ENCODE peak calls at places on chromosomes 4 and X, in five cellular contexts. A is A549, J is uterus, L is ovary, V is transverse colon. G is an unnamed sample.

GRCh38 chrX:57933321-57933720 is 23.1 kb upstream of the ZXDA start:
- DNase-seq in A (no peak), J (no peak), L (no peak), V (no peak), G (no peak)

GRCh38 chr4:92252846-92253245 is 50.9 kb upstream of the GRID2 start:
- DNase-seq in A (no peak), J (no peak), L (no peak), V (no peak), G (no peak)

GRCh38 chr4:338759-339097 is 1.1 kb downstream of the ZNF141 start:
- DNase-seq in A (no peak), J (no peak), L (peak), V (no peak), G (no peak)

GRCh38 chr4:60812811-60813210 is 387.3 kb upstream of the ADGRL3 start:
- DNase-seq in A (no peak), J (no peak), L (no peak), V (no peak), G (no peak)

GRCh38 chrX:118499295-118499694 is 3.7 kb downstream of the DOCK11 start:
- DNase-seq in A (no peak), J (no peak), L (no peak), V (no peak), G (no peak)

GRCh38 chr4:82988323-82988832 is 22.2 kb downstream of the LIN54 start:
- DNase-seq in A (no peak), J (no peak), L (no peak), V (no peak), G (no peak)

GRCh38 chr4:14681330-14681729 is 321.0 kb upstream of the CPEB2 start:
- DNase-seq in A (no peak), J (no peak), L (no peak), V (no peak), G (no peak)

GRCh38 chrX:85107407-85107806 is 103.7 kb downstream of the APOOL start:
- DNase-seq in A (no peak), J (no peak), L (no peak), V (no peak), G (no peak)

GRCh38 chr4:23122666-23123400 is 430.1 kb downstream of the GBA3 start:
- DNase-seq in A (no peak), J (no peak), L (no peak), V (no peak), G (no peak)

GRCh38 chr4:108224628-108225053 is 55.9 kb upstream of the LEF1 start:
- DNase-seq in A (no peak), J (no peak), L (no peak), V (no peak), G (no peak)

GRCh38 chr4:184856277-184856609 is 30.5 kb upstream of the ACSL1 start:
- DNase-seq in A (no peak), J (no peak), L (no peak), V (no peak), G (no peak)

GRCh38 chr4:103915224-103915869 is 195.6 kb upstream of the TACR3 start:
- DNase-seq in A (no peak), J (no peak), L (no peak), V (no peak), G (no peak)

GRCh38 chrX:41064028-41064427 is 21.2 kb upstream of the USP9X start:
- DNase-seq in A (no peak), J (no peak), L (no peak), V (no peak), G (no peak)

GRCh38 chrX:150873616-150874015 is 24.9 kb downstream of the CD99L2 start:
- DNase-seq in A (no peak), J (peak), L (no peak), V (no peak), G (no peak)

GRCh38 chr4:40827774-40828173 is 78.0 kb downstream of the NSUN7 start:
- DNase-seq in A (no peak), J (no peak), L (no peak), V (no peak), G (no peak)

GRCh38 chr4:81485310-81485980 is 13.7 kb upstream of the RASGEF1B start:
- DNase-seq in A (no peak), J (no peak), L (no peak), V (no peak), G (no peak)

GRCh38 chr4:54091637-54092404 is 8.1 kb upstream of the GSX2 start:
- DNase-seq in A (peak), J (peak), L (peak), V (peak), G (peak)

GRCh38 chrX:38154340-38154739 is 66.3 kb downstream of the SRPX start:
- DNase-seq in A (no peak), J (no peak), L (no peak), V (no peak), G (no peak)

GRCh38 chrX:71998836-71999509 is 88.3 kb downstream of the NHSL2 start:
- DNase-seq in A (peak), J (no peak), L (peak), V (no peak), G (peak)

GRCh38 chrX:17669458-17669857 is 67.8 kb upstream of the SCML1 start:
- DNase-seq in A (no peak), J (no peak), L (no peak), V (no peak), G (no peak)
- TF ChIP-seq CTCF in A (no peak), J (no peak), L (no peak), V (no peak), G (no peak)

DNA sequence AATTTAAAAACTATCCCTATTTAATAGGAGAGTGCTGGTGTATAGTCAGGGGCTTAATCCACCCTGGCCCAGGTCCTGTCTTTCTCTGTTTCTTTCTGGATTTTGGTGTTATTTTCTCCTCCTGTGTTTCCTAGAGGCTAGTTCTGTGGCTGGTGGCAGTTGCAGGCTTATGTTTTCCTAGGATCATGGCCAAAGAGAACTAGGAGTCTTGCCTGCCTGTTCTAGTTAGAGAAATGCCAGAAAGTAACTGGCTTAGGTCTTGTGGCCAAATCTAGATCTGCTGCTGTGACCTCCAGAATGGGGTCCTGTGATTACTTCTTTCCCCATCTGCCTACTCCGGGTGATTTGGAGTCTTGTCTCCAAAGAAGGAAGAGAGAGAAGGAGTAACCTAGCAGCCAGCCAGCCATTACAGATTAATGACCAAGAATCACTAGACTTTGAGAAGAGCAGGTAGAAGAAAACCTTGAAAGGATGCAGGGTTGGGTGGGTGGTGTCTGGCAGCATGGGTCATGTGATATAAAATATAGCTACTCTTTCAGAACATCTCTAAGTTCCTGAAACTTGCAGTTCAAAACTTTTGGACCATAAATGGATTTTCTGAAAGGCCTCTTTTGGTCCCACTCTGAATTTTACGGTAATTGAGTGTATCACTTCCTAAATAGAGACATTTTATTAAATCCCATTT is 117.9 kb downstream of the STIM2 start:
- DNase-seq in A (no peak), J (no peak), L (no peak), V (no peak), G (no peak)
- H3K27ac ChIP-seq in A (no peak), J (no peak), L (no peak), V (no peak), G (no peak)

DNA sequence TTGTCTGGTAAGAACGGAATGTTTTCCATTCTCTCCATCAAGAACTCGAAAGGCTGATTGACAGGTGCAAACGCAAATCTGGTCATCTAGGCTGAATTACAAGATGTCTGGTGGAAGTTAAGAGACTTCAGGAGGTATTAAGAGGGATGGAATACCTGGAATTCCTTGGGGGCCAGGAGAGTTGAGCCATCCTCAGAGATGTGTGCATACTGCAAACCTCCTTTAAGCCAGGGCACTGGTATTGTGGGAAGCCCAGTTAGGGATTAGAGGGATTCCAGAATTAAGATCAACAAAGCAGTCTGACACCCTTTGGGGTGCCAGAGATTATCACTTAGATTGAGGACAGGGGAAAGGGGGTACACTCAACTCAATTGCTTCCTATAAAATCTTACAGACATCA is 151.4 kb downstream of the VCX3A start:
- DNase-seq in A (no peak), J (no peak), L (no peak), V (no peak), G (no peak)
- TF ChIP-seq POLR2A in A (no peak), J (no peak), L (no peak), V (no peak), G (no peak)

GRCh38 chrX:152817082-152817744 is 13.3 kb downstream of the CETN2 start:
- DNase-seq in A (no peak), J (no peak), L (no peak), V (peak), G (no peak)
- TF ChIP-seq CTCF in A (peak), J (no peak), L (no peak), V (no peak), G (peak)

GRCh38 chr4:153222790-153223417 is 18.7 kb downstream of the TRIM2 start:
- DNase-seq in A (no peak), J (peak), L (peak), V (peak), G (peak)
- H3K27ac ChIP-seq in A (no peak), J (peak), L (peak), V (peak), G (peak)

DNA sequence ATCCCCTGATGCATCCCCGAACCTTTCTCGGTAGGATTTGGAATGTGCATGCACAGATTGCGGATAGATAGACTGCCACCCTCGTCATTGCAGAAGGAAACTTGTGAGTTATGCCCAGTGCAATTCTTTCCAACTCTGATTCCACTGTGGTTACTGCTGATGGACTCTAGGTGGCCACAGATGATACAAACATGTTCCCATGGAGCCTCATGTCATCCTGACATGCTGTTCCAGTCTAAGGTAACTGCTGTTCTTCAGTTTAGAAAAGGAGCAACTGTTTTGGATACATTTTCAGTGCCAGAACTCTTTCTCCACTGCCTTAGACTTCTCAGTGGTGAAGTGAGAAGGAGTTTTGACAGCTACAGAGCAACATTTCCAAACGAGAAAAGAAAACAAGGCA is 9.0 kb upstream of the VCX3B start:
- DNase-seq in A (no peak), J (no peak), L (no peak), V (no peak), G (no peak)
- TF ChIP-seq POLR2A in A (no peak), J (no peak), L (no peak), V (no peak), G (no peak)

DNA sequence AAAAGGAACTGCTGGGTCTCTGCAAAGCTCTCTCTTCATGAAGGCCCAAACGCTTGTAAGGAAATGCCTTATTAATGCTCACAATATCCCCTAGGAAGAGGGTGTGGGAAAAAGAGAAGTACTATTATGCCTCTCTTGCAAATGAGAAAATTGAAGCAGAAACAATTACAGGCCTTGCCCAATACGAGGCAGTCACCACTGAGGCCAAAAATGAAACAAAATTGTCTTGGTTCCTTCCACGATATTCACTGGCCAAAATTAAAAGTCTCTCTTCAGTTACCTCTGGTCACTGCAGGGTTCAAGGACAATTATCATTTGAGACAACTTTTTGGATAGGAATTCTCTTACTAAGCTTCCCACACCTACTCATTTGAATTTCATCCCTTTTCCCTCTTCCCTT is 3.1 kb downstream of the SCARB2 start:
- DNase-seq in A (no peak), J (no peak), L (no peak), V (no peak), G (no peak)
- TF ChIP-seq CTCF in A (no peak), J (no peak), L (no peak), V (no peak), G (no peak)

GRCh38 chrX:23790147-23790497 is 7.1 kb downstream of the SAT1 start:
- DNase-seq in A (no peak), J (no peak), L (no peak), V (no peak), G (no peak)
- H3K27ac ChIP-seq in A (peak), J (no peak), L (no peak), V (no peak), G (no peak)

DNA sequence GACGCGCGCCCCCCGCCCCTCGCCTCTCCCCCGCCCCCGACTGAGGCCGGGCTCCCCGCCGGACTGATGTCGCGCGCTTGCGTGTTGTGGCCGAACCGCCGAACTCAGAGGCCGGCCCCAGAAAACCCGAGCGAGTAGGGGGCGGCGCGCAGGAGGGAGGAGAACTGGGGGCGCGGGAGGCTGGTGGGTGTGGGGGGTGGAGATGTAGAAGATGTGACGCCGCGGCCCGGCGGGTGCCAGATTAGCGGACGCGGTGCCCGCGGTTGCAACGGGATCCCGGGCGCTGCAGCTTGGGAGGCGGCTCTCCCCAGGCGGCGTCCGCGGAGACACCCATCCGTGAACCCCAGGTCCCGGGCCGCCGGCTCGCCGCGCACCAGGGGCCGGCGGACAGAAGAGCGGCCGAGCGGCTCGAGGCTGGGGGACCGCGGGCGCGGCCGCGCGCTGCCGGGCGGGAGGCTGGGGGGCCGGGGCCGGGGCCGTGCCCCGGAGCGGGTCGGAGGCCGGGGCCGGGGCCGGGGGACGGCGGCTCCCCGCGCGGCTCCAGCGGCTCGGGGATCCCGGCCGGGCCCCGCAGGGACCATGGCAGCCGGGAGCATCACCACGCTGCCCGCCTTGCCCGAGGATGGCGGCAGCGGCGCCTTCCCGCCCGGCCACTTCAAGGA is at the start of gene FGF2:
- DNase-seq in A (peak), J (peak), L (peak), V (peak), G (peak)
- TF ChIP-seq POLR2A in A (peak), J (no peak), L (peak), V (peak), G (no peak)

GRCh38 chrX:25523574-25523973 is 507.8 kb upstream of the ARX start:
- DNase-seq in A (peak), J (no peak), L (no peak), V (no peak), G (no peak)
- TF ChIP-seq CTCF in A (peak), J (no peak), L (no peak), V (no peak), G (no peak)

G was measured in Peyer's patch.